ENCODE peak calls at places on chromosomes 13 and 19, in eight cellular contexts. Z is SJSA1, B is kidney, Y is OCI-LY7, H is uterus, P is thyroid gland, X is AG09309, G is lung. T is an unnamed sample.

GRCh38 chr19:6476155-6476895 is 5.3 kb downstream of the DENND1C start:
- DNase-seq in Z (peak), B (peak), Y (peak), H (no peak), P (peak), X (no peak), G (peak), T (peak)

GRCh38 chr19:39834287-39834841 is 402 bp upstream of the DYRK1B start:
- DNase-seq in Z (no peak), B (peak), Y (no peak), H (no peak), P (no peak), X (no peak), G (no peak), T (no peak)

GRCh38 chr13:113371061-113371460 is 7.1 kb upstream of the GRTP1 start:
- DNase-seq in Z (no peak), B (peak), Y (no peak), H (no peak), P (no peak), X (no peak), G (no peak), T (peak)

GRCh38 chr13:99012539-99012938 is 34.7 kb upstream of the DOCK9 start:
- DNase-seq in Z (peak), B (no peak), Y (no peak), H (no peak), P (no peak), X (no peak), G (no peak), T (no peak)

GRCh38 chr13:25292301-25292700 is 5.0 kb upstream of the MTMR6 start:
- DNase-seq in Z (no peak), B (no peak), Y (peak), H (no peak), P (no peak), X (no peak), G (no peak), T (no peak)

GRCh38 chr13:114149774-114150740 is 17.6 kb upstream of the RASA3 start:
- DNase-seq in Z (no peak), B (peak), Y (no peak), H (no peak), P (no peak), X (no peak), G (no peak), T (no peak)

GRCh38 chr19:12052057-12052570 is 647 bp downstream of the ZNF878 start:
- DNase-seq in Z (no peak), B (no peak), Y (no peak), H (no peak), P (no peak), X (no peak), G (no peak), T (no peak)

GRCh38 chr13:33611016-33611805 is 206.7 kb upstream of the RFC3 start:
- DNase-seq in Z (no peak), B (peak), Y (no peak), H (peak), P (peak), X (no peak), G (peak), T (peak)

GRCh38 chr19:737591-738093 is 13.3 kb upstream of the MISP start:
- DNase-seq in Z (peak), B (peak), Y (peak), H (peak), P (peak), X (no peak), G (no peak), T (peak)

GRCh38 chr13:57583529-57583928 is 48.0 kb upstream of the PCDH17 start:
- DNase-seq in Z (no peak), B (no peak), Y (no peak), H (no peak), P (no peak), X (no peak), G (no peak), T (no peak)

GRCh38 chr19:19670070-19670551 is 1.5 kb downstream of the ZNF101 start:
- DNase-seq in Z (no peak), B (no peak), Y (no peak), H (no peak), P (no peak), X (no peak), G (no peak), T (no peak)

GRCh38 chr13:34025746-34026145 is 207.8 kb downstream of the RFC3 start:
- DNase-seq in Z (peak), B (no peak), Y (no peak), H (no peak), P (no peak), X (peak), G (no peak), T (no peak)

GRCh38 chr13:51243832-51244231 is 21.6 kb downstream of the FAM124A start:
- DNase-seq in Z (no peak), B (no peak), Y (no peak), H (no peak), P (peak), X (no peak), G (no peak), T (no peak)

GRCh38 chr13:24306632-24307031 is 2.7 kb upstream of the C1QTNF9 start:
- DNase-seq in Z (no peak), B (no peak), Y (no peak), H (no peak), P (no peak), X (peak), G (no peak), T (no peak)

GRCh38 chr19:44579663-44580365 is 33.5 kb upstream of the IGSF23 start:
- DNase-seq in Z (no peak), B (no peak), Y (no peak), H (no peak), P (no peak), X (no peak), G (no peak), T (no peak)

GRCh38 chr19:44577566-44577874 is 35.8 kb upstream of the IGSF23 start:
- DNase-seq in Z (no peak), B (no peak), Y (no peak), H (no peak), P (no peak), X (no peak), G (no peak), T (no peak)

GRCh38 chr19:44580366-44580895 is 32.9 kb upstream of the IGSF23 start:
- DNase-seq in Z (no peak), B (no peak), Y (no peak), H (no peak), P (no peak), X (no peak), G (no peak), T (no peak)

GRCh38 chr19:44582581-44583265 is 30.6 kb upstream of the IGSF23 start:
- DNase-seq in Z (no peak), B (no peak), Y (peak), H (no peak), P (peak), X (no peak), G (no peak), T (no peak)

GRCh38 chr19:44581288-44581687 is 32.1 kb upstream of the IGSF23 start:
- DNase-seq in Z (no peak), B (no peak), Y (no peak), H (no peak), P (no peak), X (no peak), G (no peak), T (no peak)
- H3K4me3 ChIP-seq in Z (no peak), B (no peak), Y (no peak), H (no peak), P (no peak), X (no peak), G (no peak), T (no peak)

GRCh38 chr19:35844482-35845214 is 7.7 kb downstream of the NPHS1 start:
- DNase-seq in Z (no peak), B (no peak), Y (no peak), H (no peak), P (no peak), X (no peak), G (no peak), T (no peak)

GRCh38 chr19:35846038-35846668 is 6.2 kb downstream of the NPHS1 start:
- DNase-seq in Z (no peak), B (no peak), Y (no peak), H (no peak), P (no peak), X (no peak), G (no peak), T (no peak)

GRCh38 chr19:35847911-35848310 is 4.4 kb downstream of the NPHS1 start:
- DNase-seq in Z (no peak), B (no peak), Y (no peak), H (no peak), P (no peak), X (no peak), G (no peak), T (no peak)

GRCh38 chr19:35843676-35844481 is 8.4 kb downstream of the NPHS1 start:
- DNase-seq in Z (no peak), B (no peak), Y (no peak), H (no peak), P (peak), X (no peak), G (no peak), T (peak)

GRCh38 chr19:35845215-35846037 is 6.9 kb downstream of the NPHS1 start:
- DNase-seq in Z (no peak), B (no peak), Y (no peak), H (no peak), P (peak), X (no peak), G (no peak), T (no peak)
- H3K4me3 ChIP-seq in Z (no peak), B (no peak), Y (no peak), H (no peak), P (no peak), X (no peak), G (no peak), T (peak)

GRCh38 chr13:71644579-71644978 is 222.4 kb downstream of the DACH1 start:
- DNase-seq in Z (no peak), B (no peak), Y (no peak), H (no peak), P (no peak), X (no peak), G (no peak), T (no peak)
- H3K4me3 ChIP-seq in Z (no peak), B (no peak), Y (no peak), H (no peak), P (no peak), X (no peak), G (no peak), T (no peak)

DNA sequence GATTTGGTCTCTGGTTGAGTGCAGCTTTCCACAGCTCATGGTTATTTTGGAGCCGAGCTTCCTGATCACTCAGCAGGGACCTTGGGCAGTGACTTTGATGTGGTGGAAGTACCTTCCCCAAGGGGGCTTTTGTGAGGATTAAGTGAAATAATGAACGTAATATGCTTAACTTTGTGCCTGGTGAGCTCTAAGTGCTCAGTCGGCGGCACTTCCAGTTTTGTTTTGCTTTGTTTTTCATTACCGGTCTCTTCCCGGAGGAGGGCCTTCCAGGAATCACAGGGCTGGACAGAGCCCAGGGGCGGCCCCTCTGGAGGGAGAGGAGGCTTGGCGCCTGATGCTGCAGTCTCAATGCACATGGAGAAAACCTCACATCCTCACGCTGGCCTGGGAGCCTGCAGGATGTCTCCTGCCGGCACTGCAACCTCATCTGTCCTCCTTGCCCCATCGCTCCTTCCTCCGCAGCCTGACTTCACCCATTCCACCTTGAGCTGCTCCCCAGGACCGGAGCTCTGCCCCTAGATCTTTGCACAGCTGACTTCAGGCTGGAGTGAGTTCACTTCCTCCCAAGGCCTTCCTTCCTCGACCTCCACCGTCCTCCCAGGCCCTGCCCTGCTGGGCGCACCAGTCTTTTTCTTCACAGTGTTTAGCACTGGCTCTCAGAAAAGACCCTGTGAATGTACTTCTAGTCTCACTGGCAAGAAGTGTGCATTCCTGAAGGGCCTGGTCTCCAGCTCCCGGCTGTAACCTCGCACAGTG is 1.6 kb downstream of the PLEKHF1 start:
- DNase-seq in Z (no peak), B (peak), Y (no peak), H (peak), P (peak), X (no peak), G (no peak), T (peak)
- H3K4me3 ChIP-seq in Z (peak), B (peak), Y (peak), H (peak), P (peak), X (peak), G (peak), T (peak)

GRCh38 chr19:3065675-3066357 is 3.5 kb upstream of the TLE5 start:
- DNase-seq in Z (peak), B (peak), Y (peak), H (no peak), P (peak), X (no peak), G (no peak), T (peak)
- H3K4me3 ChIP-seq in Z (no peak), B (no peak), Y (peak), H (no peak), P (no peak), X (no peak), G (no peak), T (no peak)

DNA sequence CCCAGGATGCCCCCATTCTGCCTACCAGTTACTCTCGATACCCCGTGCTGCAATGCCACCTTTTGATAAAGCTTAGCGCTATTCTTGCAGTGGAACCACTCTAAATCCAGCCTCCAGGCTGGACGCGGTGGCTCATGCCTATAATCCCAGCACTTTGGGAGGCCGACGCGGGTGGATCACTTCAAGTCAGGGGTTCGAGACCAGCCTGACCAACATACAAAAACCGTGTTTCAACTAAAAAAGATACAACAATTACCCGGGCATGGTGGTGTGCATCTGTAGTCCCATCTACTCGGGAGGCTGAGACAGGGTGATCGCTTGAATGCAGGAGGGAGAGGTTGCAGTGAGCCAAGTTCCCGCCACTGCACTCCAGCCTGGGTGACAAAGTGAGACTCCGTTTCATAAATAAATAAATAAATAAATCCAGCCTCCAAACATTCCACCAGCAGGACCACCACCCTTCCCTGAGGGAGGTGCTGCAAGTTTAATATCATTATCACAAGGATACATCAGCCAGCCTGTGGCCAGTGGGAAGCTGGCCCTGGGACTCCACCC is 27.7 kb downstream of the CYP2B6 start:
- DNase-seq in Z (no peak), B (no peak), Y (no peak), H (no peak), P (no peak), X (no peak), G (no peak), T (no peak)
- H3K4me3 ChIP-seq in Z (no peak), B (no peak), Y (no peak), H (no peak), P (no peak), X (no peak), G (no peak), T (no peak)

DNA sequence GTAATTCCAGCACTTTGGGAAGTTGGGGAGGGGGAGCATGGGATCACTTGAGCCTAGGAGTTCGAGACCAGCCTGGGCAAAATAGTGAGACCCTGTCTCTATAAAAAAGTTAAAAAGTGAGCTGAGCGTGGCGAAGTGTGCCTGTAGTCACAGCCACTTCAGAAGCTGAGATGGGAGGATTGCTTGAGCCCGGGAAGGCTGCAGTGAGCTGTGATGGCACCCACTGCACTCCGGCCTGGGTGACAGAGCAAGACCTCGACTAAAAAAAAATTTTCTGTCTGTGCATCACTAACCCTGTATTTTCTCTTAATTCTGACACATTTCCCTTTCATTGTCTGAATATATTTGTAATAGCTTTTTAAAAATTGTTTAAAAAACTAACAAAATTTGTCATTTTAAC is 29.8 kb downstream of the LATS2 start:
- DNase-seq in Z (no peak), B (no peak), Y (no peak), H (no peak), P (peak), X (no peak), G (no peak), T (no peak)
- H3K4me3 ChIP-seq in Z (no peak), B (no peak), Y (no peak), H (no peak), P (no peak), X (no peak), G (no peak), T (no peak)

DNA sequence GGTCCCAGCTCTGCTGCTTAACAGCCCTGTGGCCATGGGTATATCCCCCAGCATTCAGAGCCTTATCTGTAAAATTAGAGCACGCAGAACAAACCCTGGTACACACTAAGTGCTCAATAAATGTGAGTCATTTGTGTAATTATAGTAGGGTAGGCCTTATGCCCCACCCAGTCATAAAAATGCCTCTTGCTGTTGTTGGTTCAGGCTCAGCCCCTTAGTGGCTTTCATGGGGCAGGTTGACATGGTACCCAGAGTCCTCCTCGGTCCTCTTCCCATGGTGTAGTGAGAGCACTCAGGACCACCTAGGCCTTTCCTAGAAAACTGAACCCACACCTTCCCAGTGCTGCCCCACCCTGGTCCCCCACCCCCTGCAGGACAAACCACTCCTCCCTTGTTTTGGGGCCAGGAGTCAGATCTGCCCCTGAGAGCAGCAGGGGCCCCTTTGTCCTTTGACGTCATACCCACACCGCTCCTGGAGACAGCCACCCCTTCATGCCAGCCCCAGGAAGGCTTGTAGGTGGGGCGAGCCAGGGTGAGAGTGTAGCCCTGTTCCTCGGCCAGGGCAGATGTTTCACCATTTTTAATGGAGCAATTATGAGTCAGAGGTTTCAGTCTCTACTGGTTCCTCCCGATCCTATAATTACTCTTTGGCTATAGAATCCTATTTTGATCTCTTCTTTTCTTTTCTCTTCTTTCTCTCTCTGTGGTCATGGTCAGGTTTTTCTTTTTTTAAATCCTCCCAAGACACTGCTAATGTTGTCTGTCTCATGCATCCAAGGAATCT is 36.8 kb downstream of the ACTN4 start:
- DNase-seq in Z (peak), B (peak), Y (no peak), H (peak), P (peak), X (peak), G (peak), T (peak)
- H3K4me3 ChIP-seq in Z (no peak), B (no peak), Y (no peak), H (no peak), P (no peak), X (no peak), G (no peak), T (no peak)

T was measured in stomach.